ENCODE peak calls at places on chromosomes 1 and 21, in eight cellular contexts. One of them, this sample, is unnamed.
A peak's percentile ranks its signal among the peaks of the same experiment; 100 is the strongest.

GRCh38 chr1:86846166-86846647 is 67.7 kb downstream of the SELENOF start:
- DNase-seq in mammary epithelial cell: peak; percentile 81
- DNase-seq in choroid plexus epithelial cell: peak; percentile 85
- DNase-seq in upper lobe of right lung: no peak
- DNase-seq in thyroid gland: no peak
- DNase-seq in GM23248: peak; percentile 90
- DNase-seq in epithelial cell of esophagus: peak; percentile 88
- DNase-seq in astrocyte of the spinal cord: peak; percentile 83
- DNase-seq in this sample: peak; percentile 90

GRCh38 chr1:41482906-41483895 is 1.3 kb downstream of the EDN2 start:
- DNase-seq in astrocyte of the spinal cord: no peak
- DNase-seq in mammary epithelial cell: no peak
- DNase-seq in epithelial cell of esophagus: peak; percentile 55
- DNase-seq in thyroid gland: peak; percentile 86
- DNase-seq in GM23248: no peak
- DNase-seq in choroid plexus epithelial cell: no peak
- DNase-seq in upper lobe of right lung: peak; percentile 66
- DNase-seq in this sample: no peak

GRCh38 chr1:175906370-175906769 is 163.0 kb upstream of the TNR start:
- DNase-seq in GM23248: no peak
- DNase-seq in epithelial cell of esophagus: no peak
- DNase-seq in thyroid gland: no peak
- DNase-seq in mammary epithelial cell: no peak
- DNase-seq in choroid plexus epithelial cell: no peak
- DNase-seq in astrocyte of the spinal cord: no peak
- DNase-seq in upper lobe of right lung: no peak
- DNase-seq in this sample: no peak

GRCh38 chr21:17613242-17613676 is 558 bp upstream of the BTG3 start:
- DNase-seq in upper lobe of right lung: peak; percentile 89
- DNase-seq in astrocyte of the spinal cord: peak; percentile 12
- DNase-seq in mammary epithelial cell: no peak
- DNase-seq in GM23248: peak; percentile 53
- DNase-seq in epithelial cell of esophagus: no peak
- DNase-seq in thyroid gland: peak; percentile 77
- DNase-seq in choroid plexus epithelial cell: peak; percentile 42
- DNase-seq in this sample: peak; percentile 20

GRCh38 chr1:47664356-47664755 is 226.5 kb downstream of the FOXD2 start:
- DNase-seq in GM23248: no peak
- DNase-seq in astrocyte of the spinal cord: no peak
- DNase-seq in mammary epithelial cell: no peak
- DNase-seq in upper lobe of right lung: peak; percentile 43
- DNase-seq in thyroid gland: no peak
- DNase-seq in epithelial cell of esophagus: no peak
- DNase-seq in choroid plexus epithelial cell: no peak
- DNase-seq in this sample: no peak

GRCh38 chr1:155250633-155251449 is 4.4 kb downstream of the ENTREP3 start:
- DNase-seq in choroid plexus epithelial cell: peak; percentile 94
- DNase-seq in epithelial cell of esophagus: peak; percentile 90
- DNase-seq in thyroid gland: peak; percentile 94
- DNase-seq in GM23248: peak; percentile 95
- DNase-seq in astrocyte of the spinal cord: peak; percentile 90
- DNase-seq in upper lobe of right lung: peak; percentile 96
- DNase-seq in mammary epithelial cell: peak; percentile 73
- DNase-seq in this sample: peak; percentile 93

GRCh38 chr1:150561830-150562367 is 12.7 kb downstream of the ADAMTSL4 start:
- DNase-seq in epithelial cell of esophagus: peak; percentile 96
- DNase-seq in astrocyte of the spinal cord: peak; percentile 98
- DNase-seq in mammary epithelial cell: peak; percentile 86
- DNase-seq in thyroid gland: peak; percentile 95
- DNase-seq in GM23248: peak; percentile 96
- DNase-seq in choroid plexus epithelial cell: peak; percentile 98
- DNase-seq in upper lobe of right lung: peak; percentile 97
- DNase-seq in this sample: peak; percentile 95

GRCh38 chr1:224497714-224498573 is 63.3 kb upstream of the WDR26 start:
- DNase-seq in epithelial cell of esophagus: peak; percentile 92
- DNase-seq in GM23248: peak; percentile 95
- DNase-seq in choroid plexus epithelial cell: peak; percentile 80
- DNase-seq in mammary epithelial cell: peak; percentile 90
- DNase-seq in upper lobe of right lung: no peak
- DNase-seq in thyroid gland: no peak
- DNase-seq in astrocyte of the spinal cord: peak; percentile 89
- DNase-seq in this sample: peak; percentile 73

GRCh38 chr1:39413902-39414528 is 77.4 kb upstream of the BMP8A start:
- DNase-seq in upper lobe of right lung: no peak
- DNase-seq in thyroid gland: no peak
- DNase-seq in astrocyte of the spinal cord: no peak
- DNase-seq in mammary epithelial cell: no peak
- DNase-seq in choroid plexus epithelial cell: no peak
- DNase-seq in GM23248: no peak
- DNase-seq in epithelial cell of esophagus: no peak
- DNase-seq in this sample: no peak

GRCh38 chr1:39412892-39413291 is 78.5 kb upstream of the BMP8A start:
- DNase-seq in astrocyte of the spinal cord: no peak
- DNase-seq in epithelial cell of esophagus: no peak
- DNase-seq in upper lobe of right lung: no peak
- DNase-seq in choroid plexus epithelial cell: no peak
- DNase-seq in GM23248: no peak
- DNase-seq in mammary epithelial cell: no peak
- DNase-seq in thyroid gland: no peak
- DNase-seq in this sample: no peak

GRCh38 chr1:39410915-39411436 is 80.5 kb upstream of the BMP8A start:
- DNase-seq in upper lobe of right lung: peak; percentile 87
- DNase-seq in mammary epithelial cell: peak; percentile 82
- DNase-seq in choroid plexus epithelial cell: peak; percentile 97
- DNase-seq in GM23248: peak; percentile 98
- DNase-seq in epithelial cell of esophagus: peak; percentile 88
- DNase-seq in thyroid gland: peak; percentile 99
- DNase-seq in astrocyte of the spinal cord: peak; percentile 92
- DNase-seq in this sample: peak; percentile 94

GRCh38 chr1:39411526-39411925 is 79.9 kb upstream of the BMP8A start:
- DNase-seq in GM23248: peak; percentile 49
- DNase-seq in epithelial cell of esophagus: no peak
- DNase-seq in mammary epithelial cell: no peak
- DNase-seq in upper lobe of right lung: no peak
- DNase-seq in thyroid gland: no peak
- DNase-seq in astrocyte of the spinal cord: peak; percentile 30
- DNase-seq in choroid plexus epithelial cell: no peak
- DNase-seq in this sample: no peak

DNA sequence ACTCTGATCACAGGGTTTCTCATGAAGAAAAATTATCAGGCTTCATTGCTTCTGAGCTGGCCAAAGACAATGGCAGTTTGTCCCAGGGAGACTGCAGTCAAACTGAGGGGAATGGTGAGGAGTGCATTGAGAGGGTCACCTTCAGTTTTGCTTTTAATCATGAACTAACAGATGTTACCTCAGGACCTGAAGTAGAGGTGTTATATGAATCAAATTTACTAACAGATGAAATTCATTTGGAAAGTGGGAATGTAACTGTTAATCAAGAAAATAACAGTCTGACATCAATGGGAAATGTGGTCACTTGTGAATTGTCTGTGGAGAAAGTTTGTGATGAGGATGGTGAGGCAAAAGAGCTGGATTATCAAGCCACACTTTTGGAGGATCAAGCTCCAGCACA is 79.4 kb upstream of the BMP8A start:
- DNase-seq in mammary epithelial cell: no peak
- DNase-seq in choroid plexus epithelial cell: no peak
- DNase-seq in upper lobe of right lung: no peak
- DNase-seq in thyroid gland: no peak
- DNase-seq in astrocyte of the spinal cord: no peak
- DNase-seq in GM23248: no peak
- DNase-seq in epithelial cell of esophagus: no peak
- DNase-seq in this sample: no peak
- H3K4me3 ChIP-seq in mammary epithelial cell: peak overlapping the region; percentile 20
- H3K4me3 ChIP-seq in choroid plexus epithelial cell: peak overlapping the region; percentile 76
- H3K4me3 ChIP-seq in upper lobe of right lung: peak overlapping the region; percentile 25
- H3K4me3 ChIP-seq in thyroid gland: no peak overlapping the region
- H3K4me3 ChIP-seq in astrocyte of the spinal cord: peak overlapping the region; percentile 73
- H3K4me3 ChIP-seq in GM23248: peak overlapping the region; percentile 84
- H3K4me3 ChIP-seq in epithelial cell of esophagus: no peak overlapping the region
- H3K4me3 ChIP-seq in this sample: no peak overlapping the region

DNA sequence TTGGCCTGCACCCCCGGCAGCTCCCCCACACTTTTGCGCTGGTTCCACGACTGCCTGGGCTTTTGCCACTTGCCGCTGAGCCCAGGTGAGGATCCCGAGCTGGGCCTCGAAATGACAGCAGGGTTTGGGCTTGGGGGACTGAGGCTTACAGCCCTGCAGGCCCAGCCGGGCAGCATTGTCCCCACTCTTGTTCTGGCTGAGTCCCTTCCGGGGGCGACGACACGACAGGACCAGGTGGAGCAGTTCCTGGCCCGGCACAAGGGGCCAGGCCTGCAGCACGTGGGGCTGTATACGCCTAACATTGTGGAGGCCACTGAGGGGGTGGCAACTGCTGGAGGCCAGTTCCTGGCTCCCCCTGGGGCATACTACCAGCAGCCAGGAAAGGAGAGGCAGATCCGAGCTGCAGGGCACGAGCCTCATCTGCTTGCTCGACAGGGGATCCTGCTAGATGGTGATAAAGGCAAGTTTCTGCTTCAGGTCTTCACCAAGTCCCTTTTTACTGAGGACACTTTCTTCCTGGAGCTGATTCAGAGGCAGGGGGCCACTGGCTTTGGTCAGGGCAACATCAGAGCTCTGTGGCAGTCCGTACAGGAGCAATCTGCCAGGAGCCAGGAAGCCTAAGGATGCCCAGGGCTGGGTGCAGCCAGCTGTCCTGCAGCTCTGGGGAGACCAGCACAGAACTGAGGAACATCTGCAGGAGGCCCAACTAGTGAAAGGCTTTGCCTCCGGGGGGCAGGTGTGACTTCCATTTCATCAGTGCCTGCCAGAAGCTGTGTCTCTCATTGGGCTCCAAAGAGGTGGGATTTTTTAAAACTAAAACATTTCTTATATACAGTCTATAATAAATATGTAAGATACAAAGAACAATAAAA is 1.2 kb downstream of the HPDL start:
- DNase-seq in astrocyte of the spinal cord: no peak
- DNase-seq in GM23248: no peak
- DNase-seq in choroid plexus epithelial cell: no peak
- DNase-seq in upper lobe of right lung: no peak
- DNase-seq in mammary epithelial cell: no peak
- DNase-seq in thyroid gland: no peak
- DNase-seq in epithelial cell of esophagus: no peak
- DNase-seq in this sample: no peak
- H3K4me3 ChIP-seq in astrocyte of the spinal cord: no peak overlapping the region
- H3K4me3 ChIP-seq in GM23248: no peak overlapping the region
- H3K4me3 ChIP-seq in choroid plexus epithelial cell: no peak overlapping the region
- H3K4me3 ChIP-seq in upper lobe of right lung: no peak overlapping the region
- H3K4me3 ChIP-seq in mammary epithelial cell: no peak overlapping the region
- H3K4me3 ChIP-seq in thyroid gland: no peak overlapping the region
- H3K4me3 ChIP-seq in epithelial cell of esophagus: no peak overlapping the region
- H3K4me3 ChIP-seq in this sample: no peak overlapping the region

GRCh38 chr1:203349757-203350522 is 982 bp downstream of the FMOD start:
- DNase-seq in GM23248: no peak
- DNase-seq in epithelial cell of esophagus: no peak
- DNase-seq in thyroid gland: no peak
- DNase-seq in astrocyte of the spinal cord: no peak
- DNase-seq in choroid plexus epithelial cell: no peak
- DNase-seq in upper lobe of right lung: no peak
- DNase-seq in mammary epithelial cell: no peak
- DNase-seq in this sample: no peak
- H3K4me3 ChIP-seq in GM23248: no peak overlapping the region
- H3K4me3 ChIP-seq in epithelial cell of esophagus: no peak overlapping the region
- H3K4me3 ChIP-seq in thyroid gland: peak overlapping the region; percentile 8
- H3K4me3 ChIP-seq in astrocyte of the spinal cord: no peak overlapping the region
- H3K4me3 ChIP-seq in choroid plexus epithelial cell: no peak overlapping the region
- H3K4me3 ChIP-seq in upper lobe of right lung: peak overlapping the region; percentile 41
- H3K4me3 ChIP-seq in mammary epithelial cell: no peak overlapping the region
- H3K4me3 ChIP-seq in this sample: no peak overlapping the region

GRCh38 chr1:160924791-160925651 is 29.6 kb downstream of the ITLN2 start:
- DNase-seq in GM23248: no peak
- DNase-seq in astrocyte of the spinal cord: no peak
- DNase-seq in upper lobe of right lung: no peak
- DNase-seq in thyroid gland: peak; percentile 36
- DNase-seq in mammary epithelial cell: no peak
- DNase-seq in choroid plexus epithelial cell: no peak
- DNase-seq in epithelial cell of esophagus: no peak
- DNase-seq in this sample: no peak
- H3K4me3 ChIP-seq in GM23248: no peak overlapping the region
- H3K4me3 ChIP-seq in astrocyte of the spinal cord: no peak overlapping the region
- H3K4me3 ChIP-seq in upper lobe of right lung: no peak overlapping the region
- H3K4me3 ChIP-seq in thyroid gland: no peak overlapping the region
- H3K4me3 ChIP-seq in mammary epithelial cell: no peak overlapping the region
- H3K4me3 ChIP-seq in choroid plexus epithelial cell: no peak overlapping the region
- H3K4me3 ChIP-seq in epithelial cell of esophagus: no peak overlapping the region
- H3K4me3 ChIP-seq in this sample: no peak overlapping the region

GRCh38 chr1:198934414-198934813 is 295.6 kb downstream of the PTPRC start:
- DNase-seq in choroid plexus epithelial cell: no peak
- DNase-seq in GM23248: no peak
- DNase-seq in upper lobe of right lung: no peak
- DNase-seq in epithelial cell of esophagus: no peak
- DNase-seq in mammary epithelial cell: no peak
- DNase-seq in astrocyte of the spinal cord: no peak
- DNase-seq in thyroid gland: no peak
- DNase-seq in this sample: no peak
- H3K4me3 ChIP-seq in choroid plexus epithelial cell: peak overlapping the region; percentile 68
- H3K4me3 ChIP-seq in GM23248: peak overlapping the region; percentile 88
- H3K4me3 ChIP-seq in upper lobe of right lung: peak overlapping the region; percentile 66
- H3K4me3 ChIP-seq in epithelial cell of esophagus: peak overlapping the region; percentile 88
- H3K4me3 ChIP-seq in mammary epithelial cell: peak overlapping the region; percentile 80
- H3K4me3 ChIP-seq in astrocyte of the spinal cord: peak overlapping the region; percentile 70
- H3K4me3 ChIP-seq in thyroid gland: no peak overlapping the region
- H3K4me3 ChIP-seq in this sample: peak overlapping the region; percentile 65

DNA sequence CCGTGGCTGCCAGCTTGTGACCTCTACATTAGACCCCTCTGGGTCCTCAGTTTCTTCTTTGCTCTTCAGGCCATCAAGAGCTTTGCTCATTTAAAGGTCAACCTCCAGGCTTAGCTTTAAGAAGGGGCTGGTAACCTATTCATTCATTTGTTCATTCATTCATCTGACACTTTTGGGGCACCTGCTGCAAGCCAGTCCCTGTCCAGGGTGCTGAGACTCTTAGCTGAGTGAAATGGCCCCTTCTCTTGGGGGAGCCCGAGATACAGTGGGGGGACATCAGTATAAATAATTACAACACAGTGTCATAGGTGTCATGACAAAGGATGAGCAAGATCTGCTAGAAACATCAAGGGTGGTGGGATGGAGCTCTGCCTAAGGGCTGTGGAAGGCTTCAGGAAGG is 10.5 kb upstream of the TTC4 start:
- DNase-seq in GM23248: peak; percentile 24
- DNase-seq in astrocyte of the spinal cord: no peak
- DNase-seq in mammary epithelial cell: no peak
- DNase-seq in choroid plexus epithelial cell: peak; percentile 14
- DNase-seq in epithelial cell of esophagus: no peak
- DNase-seq in thyroid gland: no peak
- DNase-seq in upper lobe of right lung: no peak
- DNase-seq in this sample: no peak
- H3K4me3 ChIP-seq in GM23248: no peak overlapping the region
- H3K4me3 ChIP-seq in astrocyte of the spinal cord: no peak overlapping the region
- H3K4me3 ChIP-seq in mammary epithelial cell: no peak overlapping the region
- H3K4me3 ChIP-seq in choroid plexus epithelial cell: no peak overlapping the region
- H3K4me3 ChIP-seq in epithelial cell of esophagus: no peak overlapping the region
- H3K4me3 ChIP-seq in thyroid gland: no peak overlapping the region
- H3K4me3 ChIP-seq in upper lobe of right lung: no peak overlapping the region
- H3K4me3 ChIP-seq in this sample: no peak overlapping the region